ENCODE peak calls at places on chromosomes 1 and 21, in seven cellular contexts. S is Calu3, V is progenitor cell of endocrine pancreas, H is uterus, I is A549, R is suprapubic skin, W is heart right ventricle. J is an unnamed sample.

GRCh38 chr1:26016258-26016943 is 5.2 kb upstream of the EXTL1 start:
- DNase-seq in H (no peak), W (no peak), V (no peak), R (no peak), I (no peak), S (no peak), J (no peak)

GRCh38 chr1:215226755-215227154 is 144.2 kb downstream of the KCNK2 start:
- DNase-seq in I (no peak), S (no peak), R (no peak), W (no peak), V (no peak), H (no peak), J (no peak)

GRCh38 chr1:1182491-1183220 is 9.0 kb downstream of the TTLL10 start:
- DNase-seq in W (peak), V (no peak), S (no peak), I (no peak), H (no peak), R (peak), J (peak)

GRCh38 chr1:179310271-179310670 is 16.7 kb downstream of the SOAT1 start:
- DNase-seq in R (no peak), W (no peak), I (no peak), S (no peak), H (no peak), V (no peak), J (no peak)

GRCh38 chr1:19091539-19091938 is 118.5 kb downstream of the UBR4 start:
- DNase-seq in V (no peak), W (no peak), H (no peak), I (no peak), R (no peak), S (no peak), J (no peak)

GRCh38 chr1:241658081-241658793 is 6.2 kb downstream of the WDR64 start:
- DNase-seq in V (no peak), I (no peak), W (no peak), H (no peak), S (no peak), R (no peak), J (no peak)

GRCh38 chr1:222644649-222645005 is 26.7 kb downstream of the MIA3 start:
- DNase-seq in R (no peak), I (no peak), V (no peak), W (no peak), S (no peak), H (no peak), J (no peak)

GRCh38 chr1:172004671-172005070 is 163.4 kb downstream of the DNM3 start:
- DNase-seq in I (no peak), W (no peak), H (no peak), S (no peak), V (no peak), R (no peak), J (no peak)

GRCh38 chr1:5951846-5952410 is 40.3 kb downstream of the NPHP4 start:
- DNase-seq in I (no peak), S (no peak), R (peak), V (no peak), H (no peak), W (no peak), J (no peak)

GRCh38 chr1:219299420-219299819 is 125.7 kb downstream of the LYPLAL1 start:
- DNase-seq in W (no peak), R (no peak), S (no peak), I (no peak), H (no peak), V (no peak), J (no peak)

GRCh38 chr1:3423245-3423829 is 31.1 kb upstream of the ARHGEF16 start:
- DNase-seq in I (no peak), W (peak), H (peak), R (no peak), V (no peak), S (peak), J (no peak)

GRCh38 chr1:108502624-108503023 is 52.5 kb downstream of the NBPF6 start:
- DNase-seq in I (no peak), R (no peak), S (no peak), H (no peak), V (no peak), W (no peak), J (no peak)

DNA sequence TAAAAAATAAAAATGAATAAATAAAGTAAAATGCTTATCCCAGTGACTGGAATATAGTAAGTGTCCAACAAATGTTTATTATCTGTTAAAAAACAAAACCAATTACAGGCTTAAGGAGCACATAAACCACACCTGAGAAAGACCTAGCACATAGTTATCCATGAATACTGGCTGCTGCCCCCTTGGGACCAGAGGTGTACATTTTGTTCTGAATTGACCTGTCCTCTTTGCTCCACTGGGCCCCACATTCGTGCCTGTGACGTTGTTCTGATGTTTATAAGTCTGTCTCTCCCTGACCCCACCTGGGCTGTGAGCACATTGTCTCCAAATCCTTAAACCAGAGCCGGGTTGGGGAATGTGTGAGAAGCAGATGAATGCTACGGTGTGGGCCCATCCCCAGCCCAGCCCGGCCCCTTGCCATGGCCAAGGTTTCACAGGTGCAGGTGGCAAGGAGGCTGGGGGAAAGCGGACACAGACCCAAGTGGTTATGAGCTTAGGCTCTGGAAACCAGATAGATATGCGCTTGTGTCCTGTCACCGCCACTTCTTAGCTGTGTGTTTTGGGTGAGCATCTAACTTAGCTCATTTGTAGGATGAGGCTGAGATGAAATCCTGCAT is 29.1 kb downstream of the OPRD1 start:
- DNase-seq in V (no peak), I (no peak), H (no peak), R (no peak), S (no peak), W (no peak), J (no peak)
- TF ChIP-seq CTCF in V (no peak), I (no peak), H (no peak), R (no peak), S (no peak), W (no peak), J (no peak)

GRCh38 chr1:236140705-236141446 is 1.5 kb upstream of the GPR137B start:
- DNase-seq in H (no peak), V (no peak), I (peak), R (no peak), W (no peak), S (no peak), J (no peak)

GRCh38 chr1:236139495-236139894 is 2.8 kb upstream of the GPR137B start:
- DNase-seq in V (no peak), S (no peak), W (no peak), I (no peak), H (no peak), R (no peak), J (no peak)

GRCh38 chr1:236142358-236143103 is at the start of gene GPR137B:
- DNase-seq in S (peak), I (peak), H (peak), V (no peak), W (peak), R (no peak), J (peak)

GRCh38 chr1:236143104-236143948 is 987 bp downstream of the GPR137B start:
- DNase-seq in H (no peak), V (no peak), W (peak), S (no peak), R (no peak), I (no peak), J (peak)

DNA sequence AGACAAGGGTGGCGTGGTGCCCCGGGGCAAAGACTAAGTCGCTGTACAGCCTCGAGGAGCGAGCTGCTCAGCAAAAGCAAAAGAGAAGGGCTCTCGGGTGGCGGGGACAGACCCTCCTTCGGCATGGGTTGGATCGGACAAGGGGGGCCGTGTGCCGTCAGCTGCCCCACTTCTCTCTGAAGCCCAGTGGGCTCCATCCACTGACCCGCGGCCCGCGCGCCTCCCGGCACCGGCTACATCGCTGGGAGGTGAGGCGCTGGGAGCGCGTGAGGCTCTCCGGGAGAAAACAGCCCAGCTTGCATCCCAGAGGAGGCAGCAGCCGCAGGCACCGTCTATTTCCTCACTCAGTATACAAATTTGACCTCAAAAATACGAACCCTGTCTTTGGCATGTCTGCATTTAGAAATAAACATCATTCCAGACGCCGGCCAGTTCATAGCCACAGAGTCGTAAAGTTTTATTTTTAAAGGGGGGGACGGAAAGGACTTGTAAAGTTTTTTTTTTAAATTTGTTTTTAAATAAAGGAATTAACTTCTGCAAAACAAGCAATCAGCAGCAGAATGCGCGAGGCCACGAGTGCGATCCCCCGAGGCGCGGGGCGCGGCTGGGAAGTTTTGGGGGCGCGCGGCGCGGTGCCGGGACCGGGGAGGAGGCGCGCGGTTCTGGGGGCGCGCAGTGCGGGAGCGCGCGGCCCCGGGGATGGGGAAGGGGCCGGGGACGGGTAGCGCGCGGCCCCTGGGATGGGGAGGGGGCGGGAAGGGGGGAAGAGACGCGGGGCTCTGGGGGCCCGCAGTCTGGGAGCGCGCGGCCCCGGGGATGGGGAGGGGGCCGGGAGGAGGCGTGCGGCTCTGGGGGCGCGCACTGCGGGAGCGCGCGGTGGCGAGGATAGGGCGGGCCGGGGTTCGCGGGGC is 637 bp upstream of the GPR137B start:
- DNase-seq in V (peak), R (no peak), H (peak), S (peak), W (peak), I (peak), J (peak)
- TF ChIP-seq CTCF in V (no peak), R (no peak), H (no peak), S (no peak), W (no peak), I (no peak), J (no peak)

DNA sequence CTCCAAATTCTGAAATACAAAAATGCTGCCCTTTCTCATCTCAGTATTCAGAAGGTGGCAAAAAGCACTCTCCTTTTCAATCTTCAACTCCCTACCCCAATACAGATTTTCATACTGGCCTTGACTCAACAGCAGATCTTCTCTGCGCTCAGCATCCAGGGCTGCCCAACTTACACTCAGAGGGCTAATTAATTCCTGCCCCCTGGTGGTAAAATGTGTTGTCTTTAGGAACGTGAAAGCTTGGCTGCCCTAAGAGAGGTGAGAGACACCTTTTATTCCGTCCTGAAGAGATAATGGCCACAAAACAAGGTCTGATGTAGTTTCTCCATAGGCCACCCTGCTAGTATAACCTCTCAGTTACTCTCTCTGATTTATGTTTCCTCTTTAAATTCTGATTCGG is 25.0 kb downstream of the KRTAP24-1 start:
- DNase-seq in S (peak), H (no peak), V (no peak), I (no peak), W (no peak), R (no peak), J (no peak)
- TF ChIP-seq CTCF in S (no peak), H (no peak), V (peak), I (no peak), W (peak), R (peak), J (no peak)

GRCh38 chr1:28983509-28984310 is 69.3 kb downstream of the EPB41 start:
- DNase-seq in R (no peak), V (no peak), W (peak), H (no peak), I (no peak), S (no peak), J (no peak)
- TF ChIP-seq CTCF in R (no peak), V (peak), W (no peak), H (no peak), I (no peak), S (no peak), J (no peak)

GRCh38 chr1:163170975-163171676 is 31.6 kb downstream of the RGS5 start:
- DNase-seq in S (peak), V (no peak), H (no peak), I (peak), R (no peak), W (no peak), J (no peak)
- TF ChIP-seq CTCF in S (peak), V (peak), H (no peak), I (no peak), R (no peak), W (peak), J (no peak)

J was measured in natural killer cell.